ENCODE peak calls at places on chromosomes 3 and 15, in ten cellular contexts. G is mucosa of descending colon; F is natural killer cell; Y is esophagus squamous epithelium; P is GM10248; D is nephron progenitor cell; V is upper lobe of left lung; Q is uterus; S is activated B cell treated with CpG ODN at 0.5 μM for 24 hours; K is CD4-positive, alpha-beta T cell. Z is an unnamed sample.

GRCh38 chr3:122146466-122146865 is 37.0 kb upstream of the CASR start:
- DNase-seq in G (no peak), F (no peak), Y (no peak), P (peak), D (no peak), V (no peak), Q (no peak), S (no peak), K (no peak), Z (no peak)

GRCh38 chr3:17823039-17823438 is 80.6 kb upstream of the TBC1D5 start:
- DNase-seq in G (no peak), F (no peak), Y (no peak), P (no peak), D (no peak), V (no peak), Q (no peak), S (no peak), K (no peak), Z (no peak)

GRCh38 chr3:100257601-100258000 is 3.2 kb upstream of the TBC1D23 start:
- DNase-seq in G (no peak), F (no peak), Y (no peak), P (no peak), D (no peak), V (no peak), Q (no peak), S (no peak), K (no peak), Z (no peak)

GRCh38 chr3:5428607-5429516 is 241.4 kb downstream of the EDEM1 start:
- DNase-seq in G (no peak), F (no peak), Y (no peak), P (peak), D (no peak), V (no peak), Q (peak), S (no peak), K (no peak), Z (no peak)

GRCh38 chr3:128062033-128062745 is 10.0 kb downstream of the SEC61A1 start:
- DNase-seq in G (no peak), F (no peak), Y (no peak), P (no peak), D (no peak), V (no peak), Q (no peak), S (no peak), K (no peak), Z (peak)

GRCh38 chr3:129857899-129858298 is 35.6 kb downstream of the TMCC1 start:
- DNase-seq in G (no peak), F (no peak), Y (no peak), P (no peak), D (no peak), V (no peak), Q (no peak), S (no peak), K (no peak), Z (no peak)

GRCh38 chr3:15753056-15753710 is 44.6 kb downstream of the ANKRD28 start:
- DNase-seq in G (no peak), F (no peak), Y (no peak), P (no peak), D (no peak), V (no peak), Q (no peak), S (no peak), K (no peak), Z (no peak)

GRCh38 chr3:84943379-84943778 is 15.4 kb upstream of the CADM2 start:
- DNase-seq in G (no peak), F (no peak), Y (no peak), P (no peak), D (no peak), V (no peak), Q (no peak), S (no peak), K (no peak), Z (no peak)

GRCh38 chr15:75153565-75154248 is 48.0 kb upstream of the C15orf39 start:
- DNase-seq in G (no peak), F (no peak), Y (no peak), P (no peak), D (no peak), V (peak), Q (no peak), S (no peak), K (no peak), Z (no peak)

GRCh38 chr3:114409291-114409690 is 115.5 kb downstream of the TIGIT start:
- DNase-seq in G (no peak), F (no peak), Y (no peak), P (no peak), D (no peak), V (no peak), Q (no peak), S (no peak), K (no peak), Z (no peak)

GRCh38 chr3:106172780-106173179 is 304.0 kb upstream of the CBLB start:
- DNase-seq in G (no peak), F (no peak), Y (no peak), P (peak), D (no peak), V (no peak), Q (no peak), S (no peak), K (no peak), Z (no peak)

GRCh38 chr15:68696532-68697363 is 118.0 kb downstream of the CORO2B start:
- DNase-seq in G (no peak), F (no peak), Y (no peak), P (no peak), D (no peak), V (no peak), Q (no peak), S (no peak), K (no peak), Z (no peak)

GRCh38 chr3:153456831-153457545 is 295.0 kb downstream of the RAP2B start:
- DNase-seq in G (no peak), F (no peak), Y (no peak), P (no peak), D (no peak), V (no peak), Q (no peak), S (no peak), K (no peak), Z (no peak)

GRCh38 chr3:195059006-195059350 is 212.0 kb downstream of the XXYLT1 start:
- DNase-seq in G (no peak), F (no peak), Y (peak), P (no peak), D (no peak), V (no peak), Q (peak), S (no peak), K (no peak), Z (no peak)

GRCh38 chr3:43294975-43295374 is 8.6 kb downstream of the SNRK start:
- DNase-seq in G (no peak), F (no peak), Y (no peak), P (no peak), D (no peak), V (no peak), Q (no peak), S (no peak), K (no peak), Z (no peak)

GRCh38 chr15:36040173-36040572 is 494.2 kb upstream of the DPH6 start:
- DNase-seq in G (no peak), F (no peak), Y (no peak), P (no peak), D (no peak), V (no peak), Q (no peak), S (no peak), K (no peak), Z (no peak)

GRCh38 chr3:49415931-49416601 is 3.8 kb downstream of the TCTA start:
- DNase-seq in G (peak), F (peak), Y (no peak), P (peak), D (no peak), V (peak), Q (no peak), S (peak), K (peak), Z (no peak)

GRCh38 chr3:146544929-146545528 is 622 bp upstream of the PLSCR1 start:
- DNase-seq in G (no peak), F (no peak), Y (no peak), P (no peak), D (no peak), V (no peak), Q (no peak), S (no peak), K (no peak), Z (no peak)

GRCh38 chr3:10189557-10190374 is 25.0 kb downstream of the IRAK2 start:
- DNase-seq in G (peak), F (peak), Y (peak), P (no peak), D (no peak), V (peak), Q (peak), S (no peak), K (no peak), Z (no peak)

GRCh38 chr15:41879321-41879845 is 14.5 kb downstream of the SPTBN5 start:
- DNase-seq in G (no peak), F (no peak), Y (no peak), P (no peak), D (no peak), V (no peak), Q (no peak), S (no peak), K (no peak), Z (no peak)

GRCh38 chr15:82750831-82751181 is 41.1 kb upstream of the AP3B2 start:
- DNase-seq in G (no peak), F (no peak), Y (no peak), P (peak), D (no peak), V (peak), Q (no peak), S (no peak), K (no peak), Z (no peak)

GRCh38 chr15:80834402-80834801 is 55.2 kb downstream of the CEMIP start:
- DNase-seq in G (no peak), F (no peak), Y (no peak), P (no peak), D (no peak), V (no peak), Q (no peak), S (no peak), K (no peak), Z (no peak)

GRCh38 chr3:129793356-129793755 is 100.2 kb downstream of the TMCC1 start:
- DNase-seq in G (no peak), F (no peak), Y (no peak), P (no peak), D (no peak), V (peak), Q (no peak), S (no peak), K (no peak), Z (no peak)

GRCh38 chr3:161999846-162000245 is 503.2 kb downstream of the OTOL1 start:
- DNase-seq in G (no peak), F (no peak), Y (no peak), P (no peak), D (no peak), V (no peak), Q (no peak), S (no peak), K (no peak), Z (no peak)

GRCh38 chr15:34079904-34080303 is 21.8 kb downstream of the EMC7 start:
- DNase-seq in G (no peak), F (no peak), Y (no peak), P (no peak), D (no peak), V (no peak), Q (no peak), S (no peak), K (no peak), Z (no peak)

GRCh38 chr3:194782767-194783404 is 97.2 kb downstream of the FAM43A start:
- DNase-seq in G (no peak), F (no peak), Y (no peak), P (no peak), D (no peak), V (no peak), Q (no peak), S (no peak), K (no peak), Z (no peak)

GRCh38 chr3:128965280-128965679 is 28.6 kb downstream of the CFAP92 start:
- DNase-seq in G (no peak), F (no peak), Y (no peak), P (no peak), D (no peak), V (no peak), Q (no peak), S (no peak), K (no peak), Z (no peak)

GRCh38 chr3:61903931-61904657 is 342.7 kb downstream of the PTPRG start:
- DNase-seq in G (no peak), F (no peak), Y (no peak), P (no peak), D (peak), V (no peak), Q (no peak), S (no peak), K (no peak), Z (no peak)

GRCh38 chr3:72960812-72961518 is 35.6 kb upstream of the PPP4R2 start:
- DNase-seq in G (no peak), F (no peak), Y (no peak), P (no peak), D (no peak), V (peak), Q (peak), S (no peak), K (no peak), Z (no peak)

GRCh38 chr3:105747621-105748165 is 121.1 kb downstream of the CBLB start:
- DNase-seq in G (no peak), F (no peak), Y (no peak), P (no peak), D (no peak), V (no peak), Q (no peak), S (no peak), K (no peak), Z (no peak)

GRCh38 chr15:48143856-48144255 is 23.1 kb downstream of the SLC24A5 start:
- DNase-seq in G (no peak), F (no peak), Y (no peak), P (no peak), D (no peak), V (no peak), Q (no peak), S (no peak), K (no peak), Z (no peak)

GRCh38 chr3:107868449-107868848 is 222.4 kb downstream of the CD47 start:
- DNase-seq in G (no peak), F (no peak), Y (no peak), P (no peak), D (no peak), V (no peak), Q (no peak), S (no peak), K (no peak), Z (no peak)

GRCh38 chr3:168457973-168458539 is 362.3 kb upstream of the GOLIM4 start:
- DNase-seq in G (no peak), F (no peak), Y (no peak), P (no peak), D (no peak), V (no peak), Q (no peak), S (no peak), K (no peak), Z (no peak)

GRCh38 chr15:52005748-52006701 is 13.0 kb upstream of the MAPK6 start:
- DNase-seq in G (no peak), F (no peak), Y (no peak), P (peak), D (no peak), V (no peak), Q (no peak), S (no peak), K (no peak), Z (no peak)

GRCh38 chr3:188533172-188533571 is 379.2 kb downstream of the LPP start:
- DNase-seq in G (no peak), F (no peak), Y (no peak), P (no peak), D (no peak), V (no peak), Q (no peak), S (no peak), K (no peak), Z (no peak)
- TF ChIP-seq CTCF in G (no peak), F (no peak), Y (no peak), P (no peak), D (no peak), V (no peak), Q (no peak), S (no peak), K (no peak), Z (no peak)

DNA sequence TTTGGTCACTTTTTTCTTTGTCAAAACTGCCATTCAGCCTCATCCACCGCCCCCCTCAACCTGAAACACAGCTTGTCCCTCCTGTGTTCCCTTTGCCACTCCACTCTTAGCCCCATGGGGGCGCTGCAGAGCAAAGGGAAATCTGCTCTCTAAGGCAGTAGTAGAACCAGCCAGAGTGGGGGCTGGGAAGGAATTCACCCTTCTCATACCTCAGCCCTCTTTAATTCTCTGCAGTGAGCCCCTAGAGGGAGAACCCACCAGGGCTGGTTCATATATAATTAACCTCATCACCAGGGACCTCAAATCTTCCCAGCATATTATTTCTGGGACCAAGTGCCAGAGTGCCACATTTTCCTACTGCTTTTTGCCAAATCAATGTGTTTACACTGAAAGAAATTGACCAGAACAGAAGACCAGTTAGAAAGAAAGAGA is 2.8 kb upstream of the BCL6 start:
- DNase-seq in G (peak), F (peak), Y (peak), P (peak), D (peak), V (peak), Q (peak), S (peak), K (peak), Z (peak)
- TF ChIP-seq CTCF in G (peak), F (peak), Y (peak), P (peak), D (peak), V (peak), Q (peak), S (no peak), K (peak), Z (peak)

DNA sequence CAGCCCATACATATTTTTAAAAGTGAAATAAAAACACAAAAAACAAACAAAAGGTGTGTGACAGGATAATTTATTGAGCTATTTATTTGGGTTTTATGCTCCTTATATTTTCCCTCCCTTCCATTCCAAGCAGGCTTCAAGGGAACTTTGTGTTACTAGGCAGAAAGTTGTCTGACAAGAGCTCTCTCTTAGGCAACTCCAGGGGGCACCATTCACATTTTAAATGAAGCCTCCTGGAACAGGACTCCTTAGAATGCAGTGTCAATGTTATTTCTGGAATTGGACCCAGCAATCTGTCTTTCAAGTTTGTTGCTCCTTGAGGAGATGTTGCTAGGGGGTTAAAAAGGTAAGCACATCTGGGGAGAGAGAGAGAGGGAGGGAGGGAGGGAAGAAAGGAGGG is 5.4 kb upstream of the RFX7 start:
- DNase-seq in G (no peak), F (no peak), Y (no peak), P (no peak), D (no peak), V (peak), Q (no peak), S (no peak), K (no peak), Z (no peak)
- TF ChIP-seq CTCF in G (no peak), F (no peak), Y (peak), P (peak), D (no peak), V (no peak), Q (no peak), S (no peak), K (no peak), Z (peak)

DNA sequence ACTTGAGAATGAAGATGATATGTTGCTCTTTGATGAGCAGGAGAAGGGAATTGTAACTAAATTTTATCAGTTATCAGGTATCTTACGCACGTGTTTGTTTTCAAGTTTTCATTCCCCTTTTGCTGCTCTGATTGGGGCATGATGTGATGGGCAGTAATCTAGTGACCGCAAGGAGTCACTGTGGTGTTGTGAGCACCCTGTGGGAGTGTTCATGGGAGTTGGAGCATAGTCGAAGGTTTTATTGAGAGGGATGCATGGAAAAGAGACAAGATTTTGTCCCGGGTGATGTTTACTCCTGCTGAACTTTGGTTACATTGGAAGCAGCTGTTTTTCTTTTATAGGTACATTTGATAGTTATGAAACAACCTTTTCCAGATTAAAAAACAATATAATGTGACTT is 2.1 kb downstream of the FAN1 start:
- DNase-seq in G (no peak), F (no peak), Y (no peak), P (no peak), D (no peak), V (no peak), Q (no peak), S (no peak), K (no peak), Z (no peak)
- TF ChIP-seq CTCF in G (peak), F (no peak), Y (no peak), P (no peak), D (no peak), V (no peak), Q (no peak), S (no peak), K (no peak), Z (peak)

GRCh38 chr3:52004158-52004787 is 8.6 kb upstream of the RPL29 start:
- DNase-seq in G (no peak), F (no peak), Y (no peak), P (no peak), D (peak), V (no peak), Q (no peak), S (no peak), K (no peak), Z (no peak)
- TF ChIP-seq CTCF in G (no peak), F (no peak), Y (peak), P (peak), D (peak), V (peak), Q (peak), S (no peak), K (no peak), Z (peak)

GRCh38 chr15:70902105-70902504 is 9.5 kb downstream of the LRRC49 start:
- DNase-seq in G (no peak), F (no peak), Y (no peak), P (no peak), D (no peak), V (no peak), Q (no peak), S (no peak), K (no peak), Z (no peak)
- TF ChIP-seq CTCF in G (no peak), F (no peak), Y (no peak), P (no peak), D (no peak), V (no peak), Q (no peak), S (no peak), K (no peak), Z (no peak)